ENCODE peak calls at places on chromosome 13, in seven cellular contexts. P is transverse colon, X is ovary, D is tibial nerve, Q is lung, W is Panc1, R is uterus. M is an unnamed sample.

GRCh38 chr13:67880916-67881315 is 650.8 kb upstream of the PCDH9 start:
- DNase-seq in P (no peak), X (no peak), D (no peak), Q (no peak), W (no peak), R (no peak), M (no peak)

GRCh38 chr13:107104631-107105030 is 536.7 kb upstream of the ARGLU1 start:
- DNase-seq in P (no peak), X (no peak), D (no peak), Q (no peak), W (no peak), R (no peak), M (no peak)

GRCh38 chr13:63838366-63839110 is 2422.9 kb upstream of the PCDH20 start:
- DNase-seq in P (no peak), X (no peak), D (no peak), Q (no peak), W (no peak), R (no peak), M (no peak)

GRCh38 chr13:107838592-107839161 is 376.7 kb downstream of the LIG4 start:
- DNase-seq in P (no peak), X (no peak), D (no peak), Q (no peak), W (no peak), R (no peak), M (no peak)

GRCh38 chr13:99985243-99985874 is 3.8 kb downstream of the ZIC2 start:
- DNase-seq in P (no peak), X (no peak), D (no peak), Q (no peak), W (no peak), R (no peak), M (no peak)

GRCh38 chr13:99985886-99986527 is 4.4 kb downstream of the ZIC2 start:
- DNase-seq in P (no peak), X (no peak), D (no peak), Q (no peak), W (no peak), R (no peak), M (no peak)

GRCh38 chr13:50403311-50403710 is 388.1 kb downstream of the KCNRG start:
- DNase-seq in P (no peak), X (no peak), D (no peak), Q (peak; percentile 46), W (no peak), R (no peak), M (no peak)

GRCh38 chr13:46622013-46622917 is 69.3 kb downstream of the LRCH1 start:
- DNase-seq in P (no peak), X (no peak), D (no peak), Q (no peak), W (no peak), R (no peak), M (no peak)

GRCh38 chr13:42277618-42278276 is 5.8 kb downstream of the AKAP11 start:
- DNase-seq in P (no peak), X (no peak), D (no peak), Q (no peak), W (no peak), R (no peak), M (no peak)

GRCh38 chr13:101514695-101515275 is 62.3 kb downstream of the ITGBL1 start:
- DNase-seq in P (no peak), X (no peak), D (peak; percentile 81), Q (no peak), W (no peak), R (no peak), M (peak; percentile 30)

GRCh38 chr13:102852556-102852955 is 6.7 kb downstream of the ERCC5 start:
- DNase-seq in P (no peak), X (no peak), D (no peak), Q (no peak), W (no peak), R (no peak), M (no peak)

GRCh38 chr13:33033361-33033812 is 17.2 kb downstream of the KL start:
- DNase-seq in P (no peak), X (no peak), D (no peak), Q (no peak), W (no peak), R (no peak), M (no peak)
- H3K4me3 ChIP-seq in P (no peak overlapping the region), X (no peak overlapping the region), D (no peak overlapping the region), Q (no peak overlapping the region), W (no peak overlapping the region), R (no peak overlapping the region), M (no peak overlapping the region)

GRCh38 chr13:53338760-53339159 is 310.1 kb downstream of the OLFM4 start:
- DNase-seq in P (no peak), X (no peak), D (no peak), Q (no peak), W (no peak), R (no peak), M (no peak)

GRCh38 chr13:53341144-53341510 is 312.5 kb downstream of the OLFM4 start:
- DNase-seq in P (no peak), X (no peak), D (no peak), Q (no peak), W (no peak), R (no peak), M (no peak)

GRCh38 chr13:53340505-53341143 is 312.0 kb downstream of the OLFM4 start:
- DNase-seq in P (no peak), X (no peak), D (no peak), Q (no peak), W (no peak), R (no peak), M (no peak)

GRCh38 chr13:53343345-53343744 is 314.7 kb downstream of the OLFM4 start:
- DNase-seq in P (no peak), X (no peak), D (no peak), Q (no peak), W (no peak), R (no peak), M (no peak)

DNA sequence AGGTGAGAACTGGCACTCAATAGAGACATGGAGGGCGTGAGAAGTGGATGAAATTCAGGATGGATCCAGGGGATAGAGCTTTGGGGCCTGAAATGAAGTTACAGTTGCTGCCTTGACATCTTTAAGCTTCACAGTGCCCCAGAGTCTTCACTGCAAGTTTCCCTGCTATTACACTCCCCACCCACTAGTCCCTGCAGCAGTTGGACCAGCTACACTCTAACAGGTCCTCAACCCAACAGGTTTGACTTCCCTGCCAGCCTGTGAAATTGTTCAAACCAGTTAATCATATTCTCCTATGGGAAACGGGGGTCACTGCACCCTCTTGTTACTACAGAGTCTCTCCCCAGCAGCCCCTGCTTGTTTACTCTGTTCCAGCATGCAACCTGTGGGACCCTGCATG is 314.0 kb downstream of the OLFM4 start:
- DNase-seq in P (no peak), X (no peak), D (no peak), Q (no peak), W (no peak), R (no peak), M (no peak)
- TF ChIP-seq CTCF in P (no peak), X (no peak), D (no peak), Q (no peak), W (no peak), R (no peak), M (no peak)

GRCh38 chr13:24271611-24272451 is 37.5 kb upstream of the C1QTNF9 start:
- DNase-seq in P (peak; percentile 72), X (peak; percentile 93), D (peak; percentile 48), Q (peak; percentile 69), W (no peak), R (peak; percentile 52), M (no peak)

GRCh38 chr13:24272452-24273161 is 36.8 kb upstream of the C1QTNF9 start:
- DNase-seq in P (no peak), X (peak; percentile 66), D (no peak), Q (peak; percentile 65), W (no peak), R (no peak), M (no peak)

GRCh38 chr13:24271231-24271610 is 38.2 kb upstream of the C1QTNF9 start:
- DNase-seq in P (no peak), X (no peak), D (no peak), Q (no peak), W (no peak), R (no peak), M (no peak)

GRCh38 chr13:24269803-24270202 is 39.6 kb upstream of the C1QTNF9 start:
- DNase-seq in P (no peak), X (no peak), D (no peak), Q (no peak), W (no peak), R (no peak), M (no peak)

GRCh38 chr13:24270639-24271131 is 38.7 kb upstream of the C1QTNF9 start:
- DNase-seq in P (peak; percentile 62), X (peak; percentile 68), D (peak; percentile 49), Q (peak; percentile 70), W (no peak), R (peak; percentile 39), M (no peak)
- H3K4me3 ChIP-seq in P (peak overlapping the region; percentile 44), X (no peak overlapping the region), D (peak overlapping the region; percentile 50), Q (peak overlapping the region; percentile 22), W (peak overlapping the region; percentile 27), R (no peak overlapping the region), M (peak overlapping the region; percentile 44)

DNA sequence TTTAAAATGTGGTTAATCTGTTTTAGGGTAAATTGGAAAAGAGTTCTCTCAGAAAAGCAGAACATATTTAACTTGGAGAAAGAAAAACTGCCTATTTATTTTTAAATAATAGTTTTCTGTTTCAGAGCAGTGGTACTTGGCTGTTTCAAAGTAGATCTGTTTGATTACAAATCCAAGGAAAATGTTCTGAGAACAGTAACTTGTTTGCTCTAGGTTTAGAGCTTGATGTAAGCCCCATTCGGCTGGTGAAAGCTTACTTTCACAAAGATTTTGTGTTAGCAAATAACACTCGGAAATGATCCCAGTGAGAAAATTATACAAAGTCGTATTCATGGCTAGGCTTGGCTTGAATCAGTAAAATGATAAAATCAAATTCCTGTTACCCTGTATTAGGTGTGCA is 395.8 kb upstream of the GPC6 start:
- DNase-seq in P (no peak), X (no peak), D (no peak), Q (no peak), W (no peak), R (no peak), M (no peak)
- TF ChIP-seq CTCF in P (no peak), X (no peak), D (no peak), Q (no peak), W (no peak), R (no peak), M (no peak)

DNA sequence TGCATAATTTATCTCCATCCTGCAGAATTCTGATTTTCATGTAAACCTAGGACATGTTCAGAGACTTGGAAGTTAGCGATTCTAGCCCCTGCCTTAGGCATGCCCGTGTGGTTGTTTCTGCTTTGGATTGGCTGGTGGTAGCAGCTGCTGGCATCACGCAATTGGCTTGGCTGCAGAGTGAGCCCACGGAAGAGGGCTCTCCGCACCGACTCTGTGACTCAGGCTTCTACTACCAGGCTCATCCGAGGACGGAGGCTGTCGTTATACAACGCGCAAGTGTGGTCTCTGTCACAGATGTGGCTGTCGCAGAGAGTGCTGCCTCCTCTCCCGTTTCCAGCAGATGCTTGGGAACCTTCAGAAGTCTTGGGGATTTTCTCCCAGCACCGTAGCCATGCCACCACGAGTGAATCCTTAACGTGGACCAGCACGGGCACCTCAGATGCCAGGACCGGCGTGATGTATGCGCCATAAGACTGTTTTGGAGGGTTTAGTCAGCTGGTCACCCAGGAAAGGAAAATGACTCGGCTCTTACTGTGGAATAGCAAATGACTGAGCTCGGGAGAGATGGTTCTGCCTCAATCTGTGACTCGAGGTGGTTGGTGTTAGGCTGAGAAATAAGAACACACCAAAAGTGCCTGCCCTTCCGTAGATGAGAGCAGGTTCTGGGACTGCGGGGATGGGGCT is 61.0 kb upstream of the F7 start:
- DNase-seq in P (no peak), X (no peak), D (no peak), Q (no peak), W (no peak), R (no peak), M (no peak)
- H3K4me3 ChIP-seq in P (no peak overlapping the region), X (no peak overlapping the region), D (no peak overlapping the region), Q (no peak overlapping the region), W (no peak overlapping the region), R (no peak overlapping the region), M (no peak overlapping the region)